ENCODE peak calls at places on chromosomes 13 and 19, in nine cellular contexts. C is activated T-cell treated with anti-CD3 and anti-CD28 coated beads for 1 hour, P is mucosa of gallbladder, H is NB4, O is smooth muscle cell of the brain vasculature, G is left cardiac atrium, J is C1 segment of cervical spinal cord, V is COLO829, I is T-cell. S is an unnamed sample.

GRCh38 chr13:41649659-41650058 is 192.3 kb downstream of the RGCC start:
- DNase-seq in C (no peak), P (no peak), H (no peak), O (no peak), G (no peak), J (no peak), V (no peak), I (no peak), S (no peak)

GRCh38 chr13:97834255-97834654 is 119.2 kb upstream of the IPO5 start:
- DNase-seq in C (no peak), P (no peak), H (no peak), O (no peak), G (no peak), J (no peak), V (no peak), I (no peak), S (no peak)

GRCh38 chr19:12035220-12036172 is at the start of gene ZNF433:
- DNase-seq in C (peak; percentile 60), P (peak; percentile 97), H (no peak), O (peak; percentile 71), G (peak; percentile 96), J (peak; percentile 88), V (peak; percentile 92), I (peak; percentile 49), S (peak; percentile 89)

GRCh38 chr13:101942038-101942437 is 459.8 kb downstream of the FGF14 start:
- DNase-seq in C (no peak), P (peak; percentile 41), H (peak; percentile 50), O (peak; percentile 23), G (no peak), J (no peak), V (peak; percentile 28), I (no peak), S (peak; percentile 38)

GRCh38 chr19:40474737-40475136 is 7.9 kb downstream of the SPTBN4 start:
- DNase-seq in C (no peak), P (no peak), H (no peak), O (no peak), G (no peak), J (no peak), V (no peak), I (no peak), S (no peak)

GRCh38 chr13:97223711-97224461 is 1.8 kb downstream of the MBNL2 start:
- DNase-seq in C (no peak), P (peak; percentile 79), H (peak; percentile 75), O (peak; percentile 79), G (no peak), J (peak; percentile 70), V (no peak), I (no peak), S (peak; percentile 86)

GRCh38 chr13:28707629-28708427 is 10.9 kb downstream of the SLC46A3 start:
- DNase-seq in C (no peak), P (no peak), H (peak; percentile 90), O (no peak), G (no peak), J (no peak), V (no peak), I (no peak), S (peak; percentile 28)

GRCh38 chr19:40697007-40697406 is 6.6 kb upstream of the NUMBL start:
- DNase-seq in C (no peak), P (no peak), H (no peak), O (no peak), G (no peak), J (no peak), V (no peak), I (no peak), S (no peak)

GRCh38 chr13:50521750-50522149 is 321.7 kb downstream of the DLEU7 start:
- DNase-seq in C (no peak), P (peak; percentile 53), H (no peak), O (no peak), G (no peak), J (no peak), V (no peak), I (no peak), S (no peak)

GRCh38 chr13:111658150-111659100 is 338.0 kb downstream of the TEX29 start:
- DNase-seq in C (no peak), P (no peak), H (peak; percentile 50), O (no peak), G (no peak), J (peak; percentile 42), V (no peak), I (no peak), S (peak; percentile 35)

S was measured in globus pallidus.